ENCODE peak calls at places on chromosome 10, in four cellular contexts. M is fibroblast of the aortic adventitia, O is neural progenitor cell, R is IMR-90. J is an unnamed sample.

GRCh38 chr10:23412223-23412622 is 26.7 kb upstream of the OTUD1 start:
- DNase-seq in M (peak), O (no peak), R (peak), J (peak)

GRCh38 chr10:78937800-78938694 is 130.7 kb upstream of the ZMIZ1 start:
- DNase-seq in R (no peak), M (no peak), O (no peak), J (no peak)

GRCh38 chr10:78806805-78807221 is 262.0 kb upstream of the ZMIZ1 start:
- DNase-seq in R (no peak), M (no peak), O (no peak), J (no peak)

GRCh38 chr10:71232089-71232998 is 20.0 kb downstream of the UNC5B start:
- DNase-seq in O (no peak), R (no peak), M (peak), J (peak)

GRCh38 chr10:11685787-11686218 is 56.4 kb upstream of the ECHDC3 start:
- DNase-seq in R (peak), M (no peak), O (no peak), J (no peak)

GRCh38 chr10:116683821-116684220 is 58.5 kb downstream of the HSPA12A start:
- DNase-seq in M (no peak), R (no peak), O (no peak), J (no peak)

GRCh38 chr10:71646051-71646450 is 73.5 kb downstream of the C10orf105 start:
- DNase-seq in M (no peak), R (no peak), O (no peak), J (no peak)

GRCh38 chr10:53700227-53700626 is 927.6 kb upstream of the MBL2 start:
- DNase-seq in R (no peak), O (no peak), M (no peak), J (no peak)

GRCh38 chr10:97780991-97781540 is 9.3 kb upstream of the SFRP5 start:
- DNase-seq in R (no peak), O (no peak), M (no peak), J (no peak)

GRCh38 chr10:6532321-6532720 is 47.8 kb downstream of the PRKCQ start:
- DNase-seq in O (no peak), R (no peak), M (no peak), J (no peak)

GRCh38 chr10:33133557-33133956 is 175.5 kb upstream of the ITGB1 start:
- DNase-seq in O (no peak), M (peak), R (no peak), J (no peak)

GRCh38 chr10:34716958-34717357 is 98.1 kb downstream of the PARD3 start:
- DNase-seq in R (no peak), O (no peak), M (no peak), J (no peak)

GRCh38 chr10:111247781-111248389 is 171.1 kb downstream of the ADRA2A start:
- DNase-seq in O (no peak), M (no peak), R (no peak), J (no peak)

GRCh38 chr10:31707578-31708411 is 220.8 kb downstream of the ARHGAP12 start:
- DNase-seq in M (peak), R (peak), O (peak), J (peak)

GRCh38 chr10:78757542-78757941 is 311.2 kb upstream of the ZMIZ1 start:
- DNase-seq in M (peak), R (peak), O (no peak), J (no peak)

GRCh38 chr10:6141296-6142151 is 52.7 kb downstream of the RBM17 start:
- DNase-seq in R (peak), M (peak), O (no peak), J (peak)

GRCh38 chr10:122140941-122141623 is 130.0 kb upstream of the BTBD16 start:
- DNase-seq in M (peak), R (peak), O (no peak), J (peak)

GRCh38 chr10:62597226-62597625 is 207.3 kb upstream of the ADO start:
- DNase-seq in O (no peak), R (peak), M (no peak), J (no peak)

GRCh38 chr10:86371691-86372090 is 5.1 kb upstream of the GRID1 start:
- DNase-seq in R (no peak), M (no peak), O (no peak), J (no peak)

GRCh38 chr10:78656815-78657621 is 411.7 kb upstream of the ZMIZ1 start:
- DNase-seq in M (no peak), O (peak), R (no peak), J (no peak)

DNA sequence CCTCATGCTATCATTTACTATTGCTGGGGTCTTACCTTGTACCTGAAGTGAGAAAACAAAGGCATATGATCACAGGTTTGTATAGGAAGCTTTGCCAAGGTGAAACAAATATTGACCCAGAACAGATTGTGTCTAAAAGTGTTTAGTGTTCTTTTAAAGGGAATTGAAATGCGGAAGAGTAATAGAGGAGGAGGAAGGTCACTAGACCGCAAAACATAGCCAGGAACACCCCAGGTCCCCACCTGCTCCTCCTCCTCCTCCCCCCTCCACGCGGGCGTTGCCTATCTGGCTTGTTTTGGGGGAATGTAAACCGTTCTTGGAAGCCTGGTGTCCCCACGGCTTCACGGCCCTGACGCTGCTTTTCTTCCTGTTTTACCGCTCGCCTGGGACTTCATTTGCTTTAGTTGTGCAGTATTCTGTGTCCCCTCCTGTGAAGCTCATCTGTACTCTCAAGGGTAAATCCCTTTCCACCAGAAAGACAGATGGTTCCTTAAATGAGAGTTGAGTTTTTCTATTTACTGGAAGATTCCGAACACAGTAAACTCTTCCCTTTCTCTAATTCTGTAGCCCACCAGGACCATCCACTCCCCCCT is 80.9 kb upstream of the PFKP start:
- DNase-seq in R (no peak), O (no peak), M (no peak), J (no peak)
- H3K4me3 ChIP-seq in R (no peak), O (no peak), M (no peak), J (no peak)

GRCh38 chr10:21315321-21316220 is 209.9 kb downstream of the SKIDA1 start:
- DNase-seq in M (peak), R (peak), O (peak), J (peak)
- H3K4me3 ChIP-seq in M (no peak), R (no peak), O (peak), J (no peak)

GRCh38 chr10:93917064-93917391 is 23.2 kb downstream of the SLC35G1 start:
- DNase-seq in R (no peak), O (no peak), M (no peak), J (peak)
- H3K4me3 ChIP-seq in R (no peak), O (no peak), M (no peak), J (peak)

DNA sequence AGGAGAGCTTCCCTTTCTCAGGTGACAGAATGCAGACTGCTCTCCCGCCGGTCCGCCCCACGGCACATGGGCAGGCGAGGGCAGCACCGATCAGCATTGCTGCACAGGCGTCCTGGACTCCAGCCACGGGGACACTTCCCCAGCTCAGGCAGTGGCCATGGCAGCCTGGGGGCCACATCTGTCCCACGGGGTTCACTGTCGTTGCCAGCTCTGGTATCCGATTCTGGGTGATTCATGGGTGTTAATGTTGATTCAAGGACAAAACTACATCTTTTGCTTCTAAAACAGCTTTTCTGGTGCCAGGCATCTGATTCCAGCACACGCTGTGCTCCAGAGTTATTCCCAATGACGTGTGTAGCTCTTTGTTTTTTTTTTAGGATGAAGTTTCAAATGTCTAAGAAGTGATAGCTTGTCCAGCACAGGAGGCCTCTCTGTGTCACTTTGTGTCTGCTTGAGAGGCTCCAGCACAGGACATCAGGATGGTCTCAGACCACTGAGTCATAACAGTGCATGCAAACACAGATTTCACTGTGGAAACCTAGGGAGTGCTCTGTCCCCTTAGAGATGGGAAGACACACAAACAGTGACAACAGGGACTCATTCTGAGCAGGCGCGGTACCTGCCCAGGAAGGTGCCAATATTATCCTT is 218.0 kb downstream of the WDR37 start:
- DNase-seq in O (no peak), M (no peak), R (no peak), J (no peak)
- H3K4me3 ChIP-seq in O (no peak), M (no peak), R (no peak), J (no peak)

GRCh38 chr10:132541601-132542011 is 4.0 kb downstream of the INPP5A start:
- DNase-seq in M (no peak), O (no peak), R (no peak), J (no peak)

GRCh38 chr10:132539894-132540293 is 2.3 kb downstream of the INPP5A start:
- DNase-seq in O (no peak), R (peak), M (peak), J (no peak)

GRCh38 chr10:132539431-132539839 is 1.8 kb downstream of the INPP5A start:
- DNase-seq in O (no peak), M (no peak), R (no peak), J (no peak)

GRCh38 chr10:132541129-132541528 is 3.5 kb downstream of the INPP5A start:
- DNase-seq in M (no peak), R (no peak), O (no peak), J (no peak)

GRCh38 chr10:132540456-132540855 is 2.9 kb downstream of the INPP5A start:
- DNase-seq in R (peak), M (peak), O (peak), J (no peak)
- H3K4me3 ChIP-seq in R (no peak), M (peak), O (no peak), J (peak)

GRCh38 chr10:100353770-100354485 is 6.9 kb downstream of the SCD start:
- DNase-seq in O (no peak), R (no peak), M (no peak), J (no peak)
- H3K4me3 ChIP-seq in O (no peak), R (no peak), M (no peak), J (no peak)

GRCh38 chr10:128046934-128047251 is 79.3 kb downstream of the MKI67 start:
- DNase-seq in O (no peak), M (no peak), R (no peak), J (no peak)

GRCh38 chr10:128046156-128046933 is 79.9 kb downstream of the MKI67 start:
- DNase-seq in O (no peak), R (no peak), M (no peak), J (no peak)

GRCh38 chr10:128047337-128047736 is 78.9 kb downstream of the MKI67 start:
- DNase-seq in O (peak), M (no peak), R (no peak), J (no peak)

GRCh38 chr10:128049226-128050010 is 76.8 kb downstream of the MKI67 start:
- DNase-seq in R (no peak), M (no peak), O (no peak), J (no peak)

GRCh38 chr10:128047991-128048826 is 78.0 kb downstream of the MKI67 start:
- DNase-seq in R (peak), M (peak), O (no peak), J (no peak)
- H3K4me3 ChIP-seq in R (no peak), M (no peak), O (no peak), J (no peak)

DNA sequence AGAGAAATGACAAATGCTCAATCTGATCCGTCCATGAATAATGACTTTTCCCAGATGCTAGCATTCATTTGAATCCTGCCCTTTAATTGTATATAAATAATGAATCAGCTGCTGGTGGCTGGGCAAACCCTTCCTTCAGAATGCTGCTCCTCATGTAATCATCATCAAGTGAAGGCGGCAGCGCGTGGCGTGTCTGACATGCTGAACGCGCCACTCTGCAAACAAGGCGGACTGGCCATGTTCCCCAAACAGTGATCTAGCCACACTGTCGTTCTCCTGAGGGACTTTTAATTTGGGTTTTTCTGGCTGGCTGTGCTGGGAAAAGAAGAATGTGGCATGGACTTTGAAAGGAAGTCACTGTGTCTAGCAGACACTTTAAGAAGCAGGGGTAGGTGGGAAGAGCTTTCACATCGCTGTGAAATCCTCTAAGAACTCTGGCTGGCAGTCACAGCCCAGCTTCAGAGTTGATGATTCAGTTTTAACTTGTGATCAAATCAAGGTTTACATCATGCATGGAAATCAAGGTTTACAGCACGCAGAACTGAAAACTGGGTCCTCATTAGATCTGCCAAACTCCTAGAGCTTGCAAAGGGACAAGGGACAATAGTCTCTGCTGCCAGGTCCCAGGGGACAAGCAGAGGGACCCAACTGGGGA is 70.6 kb downstream of the BEND7 start:
- DNase-seq in O (no peak), R (peak), M (no peak), J (no peak)
- H3K4me3 ChIP-seq in O (no peak), R (no peak), M (no peak), J (no peak)

DNA sequence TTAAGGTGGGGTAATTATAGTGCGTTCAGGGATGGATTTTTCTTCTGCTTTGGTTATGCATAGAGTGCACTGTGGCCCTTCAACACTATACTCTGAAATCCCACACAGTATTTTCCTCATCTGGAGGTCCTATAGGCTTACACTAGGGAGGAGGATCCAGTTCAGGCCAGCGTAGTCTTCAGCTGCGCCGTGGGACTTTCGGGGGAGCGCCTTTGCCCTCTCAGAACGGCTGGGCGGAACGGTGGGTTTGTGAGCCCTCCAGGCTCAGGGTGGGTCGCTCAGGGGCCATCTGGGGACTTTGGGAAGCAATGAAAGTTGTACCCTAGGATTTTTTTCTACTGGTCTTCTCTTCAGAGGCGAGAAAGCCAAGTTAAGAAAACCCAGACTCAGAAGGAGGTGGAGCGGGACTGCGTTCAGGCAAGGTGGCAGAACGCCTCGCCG is 652 bp upstream of the VPS26A start:
- DNase-seq in M (peak), O (peak), R (peak), J (peak)
- H3K4me3 ChIP-seq in M (peak), O (peak), R (peak), J (peak)

DNA sequence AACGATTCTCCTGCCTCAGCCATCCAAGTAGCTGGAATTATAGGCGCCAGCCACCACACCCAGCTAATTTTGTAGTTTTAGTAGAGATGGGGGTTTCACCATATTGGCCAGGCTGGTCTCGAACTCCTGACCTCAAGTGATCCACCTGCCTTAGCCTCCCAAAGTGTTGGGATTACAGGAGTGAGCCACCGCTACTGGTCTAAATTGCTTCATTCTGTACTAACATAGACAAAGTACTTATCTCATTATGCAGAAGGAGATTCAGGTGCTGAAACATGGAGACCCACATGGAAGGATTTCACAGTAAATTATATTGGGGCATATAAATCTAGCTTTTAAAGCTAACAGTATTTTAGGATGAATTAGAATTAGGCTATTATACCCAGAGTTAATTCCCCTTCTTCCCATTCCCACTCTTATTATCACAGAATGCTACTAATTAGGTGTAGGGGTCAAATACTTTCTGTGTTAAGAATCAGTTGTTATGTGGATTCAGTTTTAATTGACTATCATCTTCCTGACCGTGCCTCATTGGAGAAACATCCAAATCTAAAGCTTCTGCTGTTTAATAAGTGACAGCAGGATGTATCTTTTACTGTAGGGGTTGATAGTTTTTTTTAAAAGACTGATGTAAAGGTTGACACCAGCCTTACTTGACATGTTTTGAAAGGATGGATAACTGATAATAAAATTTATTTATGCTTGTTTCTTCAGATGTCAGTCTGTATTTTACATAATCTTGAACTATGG is 27.2 kb downstream of the ADK start:
- DNase-seq in M (no peak), R (no peak), O (no peak), J (no peak)
- H3K4me3 ChIP-seq in M (peak), R (no peak), O (no peak), J (no peak)